ENCODE peak calls at places on chromosomes 11 and 22, in ten cellular contexts. Q, H, F, C, M, E, X, J, V and U are unnamed samples.

GRCh38 chr11:119094816-119095065 is 6.9 kb downstream of the DPAGT1 start:
- DNase-seq in Q (peak; percentile 90), H (no peak), F (no peak), C (peak; percentile 81), M (peak; percentile 80), E (peak; percentile 84), X (no peak), J (no peak), V (peak; percentile 89), U (peak; percentile 87)

GRCh38 chr11:120514541-120515121 is 3.1 kb downstream of the GRIK4 start:
- DNase-seq in Q (no peak), H (no peak), F (no peak), C (no peak), M (no peak), E (no peak), X (no peak), J (no peak), V (no peak), U (no peak)

GRCh38 chr11:119434531-119435330 is 11.8 kb upstream of the THY1 start:
- DNase-seq in Q (no peak), H (no peak), F (no peak), C (no peak), M (no peak), E (no peak), X (no peak), J (no peak), V (no peak), U (no peak)

GRCh38 chr11:63683133-63683991 is 2.1 kb downstream of the RTN3 start:
- DNase-seq in Q (no peak), H (no peak), F (no peak), C (no peak), M (peak; percentile 20), E (no peak), X (no peak), J (no peak), V (no peak), U (peak; percentile 40)

GRCh38 chr11:111465400-111465799 is 46.8 kb downstream of the BTG4 start:
- DNase-seq in Q (no peak), H (no peak), F (no peak), C (no peak), M (no peak), E (no peak), X (peak; percentile 15), J (no peak), V (peak; percentile 84), U (peak; percentile 33)

GRCh38 chr11:33557201-33557600 is 143.4 kb downstream of the C11orf91 start:
- DNase-seq in Q (no peak), H (no peak), F (no peak), C (no peak), M (no peak), E (no peak), X (peak; percentile 62), J (no peak), V (peak; percentile 62), U (no peak)

GRCh38 chr22:39097098-39098020 is at the start of gene APOBEC3H:
- DNase-seq in Q (no peak), H (no peak), F (peak; percentile 44), C (no peak), M (peak; percentile 12), E (peak; percentile 67), X (peak; percentile 86), J (no peak), V (peak; percentile 12), U (peak; percentile 21)

GRCh38 chr11:45817191-45817590 is 12.2 kb downstream of the SLC35C1 start:
- DNase-seq in Q (no peak), H (peak; percentile 62), F (no peak), C (no peak), M (no peak), E (peak; percentile 33), X (no peak), J (no peak), V (no peak), U (no peak)

GRCh38 chr22:33986167-33986771 is 66.0 kb upstream of the LARGE1 start:
- DNase-seq in Q (no peak), H (peak; percentile 30), F (no peak), C (no peak), M (no peak), E (peak; percentile 10), X (no peak), J (no peak), V (no peak), U (no peak)

GRCh38 chr11:44568706-44569473 is 3.4 kb downstream of the CD82 start:
- DNase-seq in Q (no peak), H (peak; percentile 51), F (peak; percentile 52), C (peak; percentile 74), M (no peak), E (peak; percentile 76), X (no peak), J (peak; percentile 56), V (peak; percentile 99), U (peak; percentile 96)

GRCh38 chr11:3916962-3917361 is 61.5 kb downstream of the STIM1 start:
- DNase-seq in Q (no peak), H (no peak), F (no peak), C (no peak), M (no peak), E (no peak), X (peak; percentile 66), J (no peak), V (no peak), U (no peak)

GRCh38 chr22:19641254-19641982 is 72.9 kb upstream of the SEPTIN5 start:
- DNase-seq in Q (peak; percentile 81), H (no peak), F (no peak), C (no peak), M (no peak), E (no peak), X (no peak), J (no peak), V (peak; percentile 12), U (peak; percentile 17)

GRCh38 chr11:122754553-122755322 is 83.6 kb upstream of the CRTAM start:
- DNase-seq in Q (peak; percentile 54), H (peak; percentile 82), F (no peak), C (no peak), M (no peak), E (no peak), X (no peak), J (no peak), V (peak; percentile 20), U (peak; percentile 49)

GRCh38 chr11:104738918-104739317 is 159.3 kb downstream of the CASP12 start:
- DNase-seq in Q (no peak), H (no peak), F (no peak), C (no peak), M (no peak), E (no peak), X (no peak), J (no peak), V (no peak), U (no peak)

GRCh38 chr11:65316311-65316978 is 1.8 kb downstream of the CDC42EP2 start:
- DNase-seq in Q (peak; percentile 25), H (no peak), F (peak; percentile 95), C (no peak), M (no peak), E (no peak), X (no peak), J (no peak), V (peak; percentile 88), U (peak; percentile 95)

GRCh38 chr11:125236072-125236825 is 71.7 kb downstream of the PKNOX2 start:
- DNase-seq in Q (no peak), H (no peak), F (no peak), C (no peak), M (no peak), E (no peak), X (no peak), J (no peak), V (no peak), U (no peak)

GRCh38 chr11:8297781-8298440 is 34.2 kb upstream of the LMO1 start:
- DNase-seq in Q (no peak), H (no peak), F (no peak), C (no peak), M (no peak), E (no peak), X (no peak), J (no peak), V (no peak), U (no peak)

GRCh38 chr11:44731685-44732411 is 5.1 kb downstream of the TSPAN18 start:
- DNase-seq in Q (no peak), H (no peak), F (no peak), C (peak; percentile 62), M (no peak), E (no peak), X (no peak), J (no peak), V (no peak), U (no peak)

GRCh38 chr22:32579533-32580220 is 105.1 kb downstream of the FBXO7 start:
- DNase-seq in Q (no peak), H (no peak), F (no peak), C (no peak), M (no peak), E (no peak), X (no peak), J (no peak), V (peak; percentile 23), U (peak; percentile 79)

GRCh38 chr22:48979482-48979881 is 848.2 kb downstream of the BRD1 start:
- DNase-seq in Q (peak; percentile 50), H (peak; percentile 6), F (no peak), C (no peak), M (no peak), E (no peak), X (no peak), J (no peak), V (no peak), U (no peak)

GRCh38 chr11:33703234-33703633 is 2.6 kb upstream of the C11orf91 start:
- DNase-seq in Q (no peak), H (no peak), F (no peak), C (no peak), M (no peak), E (no peak), X (no peak), J (no peak), V (no peak), U (no peak)

GRCh38 chr11:113896156-113896879 is 8.3 kb upstream of the HTR3B start:
- DNase-seq in Q (peak; percentile 69), H (peak; percentile 48), F (no peak), C (peak; percentile 27), M (no peak), E (no peak), X (no peak), J (no peak), V (peak; percentile 32), U (peak; percentile 42)

GRCh38 chr11:65102142-65103095 is 6.4 kb downstream of the VPS51 start:
- DNase-seq in Q (no peak), H (no peak), F (no peak), C (no peak), M (peak; percentile 57), E (no peak), X (no peak), J (no peak), V (peak; percentile 38), U (no peak)